ENCODE peak calls at places on chromosomes 2 and 18, in six cellular contexts. H, U, M, Q, T and L are unnamed samples.
A peak's percentile ranks its signal among the peaks of the same experiment; 100 is the strongest.

GRCh38 chr2:241944821-241945220 is 75.3 kb downstream of the RTP5 start:
- DNase-seq in H (no peak), M (peak; percentile 40), U (peak; percentile 37), Q (no peak), T (no peak), L (no peak)

GRCh38 chr2:207233731-207234130 is 68.0 kb upstream of the KLF7 start:
- DNase-seq in M (no peak), H (no peak), Q (no peak), U (no peak), T (no peak), L (no peak)

GRCh38 chr2:34652636-34653035 is 1053.5 kb upstream of the FAM98A start:
- DNase-seq in Q (no peak), U (no peak), M (no peak), H (no peak), T (no peak), L (no peak)

GRCh38 chr18:29879763-29880162 is 1162.8 kb downstream of the DSC3 start:
- DNase-seq in T (no peak), H (no peak), Q (no peak), U (no peak), M (no peak), L (no peak)

GRCh38 chr2:221097568-221097915 is 474.6 kb downstream of the EPHA4 start:
- DNase-seq in U (no peak), T (peak; percentile 92), M (no peak), Q (peak; percentile 13), H (no peak), L (no peak)

GRCh38 chr2:241867776-241868420 is 1.6 kb upstream of the RTP5 start:
- DNase-seq in H (peak; percentile 55), U (no peak), M (no peak), Q (peak; percentile 6), T (no peak), L (no peak)

GRCh38 chr18:8095947-8096570 is 513.2 kb upstream of the RAB12 start:
- DNase-seq in M (no peak), Q (no peak), H (no peak), T (no peak), U (no peak), L (no peak)

GRCh38 chr18:46070232-46070631 is 1.8 kb downstream of the PSTPIP2 start:
- DNase-seq in M (no peak), T (no peak), Q (no peak), U (no peak), H (no peak), L (no peak)

GRCh38 chr18:48407358-48407757 is 1.8 kb downstream of the ZBTB7C start:
- DNase-seq in T (no peak), U (no peak), Q (peak; percentile 60), H (no peak), M (no peak), L (no peak)

GRCh38 chr2:234694244-234695013 is 197.5 kb upstream of the ARL4C start:
- DNase-seq in Q (peak; percentile 34), U (no peak), M (no peak), H (no peak), T (peak; percentile 95), L (no peak)

GRCh38 chr2:240836781-240837467 is 16.9 kb upstream of the KIF1A start:
- DNase-seq in Q (peak; percentile 57), M (no peak), H (no peak), T (peak; percentile 66), U (no peak), L (no peak)

GRCh38 chr2:135985826-135986393 is 484 bp upstream of the DARS1 start:
- DNase-seq in T (no peak), Q (no peak), H (no peak), M (no peak), U (no peak), L (peak; percentile 26)

GRCh38 chr2:240877460-240878340 is 9.1 kb downstream of the AGXT start:
- DNase-seq in M (peak; percentile 74), T (no peak), U (no peak), Q (no peak), H (no peak), L (no peak)

GRCh38 chr18:26976206-26976605 is 110.7 kb upstream of the AQP4 start:
- DNase-seq in Q (no peak), U (no peak), T (no peak), H (no peak), M (no peak), L (no peak)

GRCh38 chr2:122980672-122981071 is 1044.4 kb upstream of the CNTNAP5 start:
- DNase-seq in M (no peak), U (no peak), Q (no peak), T (no peak), H (no peak), L (no peak)

GRCh38 chr2:142734770-142735169 is 142.7 kb upstream of the KYNU start:
- DNase-seq in M (no peak), Q (peak; percentile 37), H (no peak), U (no peak), T (no peak), L (no peak)

GRCh38 chr2:36653155-36653554 is 43.4 kb upstream of the VIT start:
- DNase-seq in T (no peak), U (no peak), H (no peak), Q (peak; percentile 48), M (no peak), L (no peak)

GRCh38 chr2:218964041-218964771 is 4.7 kb downstream of the CDK5R2 start:
- DNase-seq in M (no peak), H (no peak), Q (no peak), U (no peak), T (peak; percentile 92), L (no peak)

GRCh38 chr2:182729710-182730339 is 13.8 kb downstream of the DNAJC10 start:
- DNase-seq in U (no peak), M (no peak), Q (no peak), T (no peak), H (no peak), L (no peak)

GRCh38 chr2:206989306-206989705 is 50.0 kb downstream of the CPO start:
- DNase-seq in T (no peak), U (no peak), H (no peak), Q (peak; percentile 53), M (peak; percentile 57), L (no peak)

GRCh38 chr18:28767781-28768211 is 590.9 kb upstream of the CDH2 start:
- DNase-seq in T (peak; percentile 65), Q (no peak), U (no peak), M (no peak), H (no peak), L (no peak)

GRCh38 chr2:68341583-68341982 is 21.8 kb upstream of the CNRIP1 start:
- DNase-seq in M (no peak), T (no peak), H (no peak), U (no peak), Q (no peak), L (no peak)

GRCh38 chr2:191927991-191928390 is 81.1 kb upstream of the CAVIN2 start:
- DNase-seq in U (no peak), T (peak; percentile 45), H (no peak), Q (no peak), M (no peak), L (no peak)

GRCh38 chr2:86140969-86141392 is 34.9 kb downstream of the PTCD3 start:
- DNase-seq in Q (no peak), M (no peak), T (no peak), U (no peak), H (no peak), L (no peak)

GRCh38 chr2:86143307-86143706 is 37.3 kb downstream of the PTCD3 start:
- DNase-seq in T (no peak), Q (no peak), U (no peak), M (no peak), H (no peak), L (no peak)

GRCh38 chr2:86142737-86143257 is 36.8 kb downstream of the PTCD3 start:
- DNase-seq in U (no peak), Q (no peak), T (no peak), M (no peak), H (no peak), L (no peak)

GRCh38 chr2:86147793-86148192 is 41.8 kb downstream of the PTCD3 start:
- DNase-seq in H (no peak), M (no peak), Q (no peak), U (no peak), T (no peak), L (no peak)

DNA sequence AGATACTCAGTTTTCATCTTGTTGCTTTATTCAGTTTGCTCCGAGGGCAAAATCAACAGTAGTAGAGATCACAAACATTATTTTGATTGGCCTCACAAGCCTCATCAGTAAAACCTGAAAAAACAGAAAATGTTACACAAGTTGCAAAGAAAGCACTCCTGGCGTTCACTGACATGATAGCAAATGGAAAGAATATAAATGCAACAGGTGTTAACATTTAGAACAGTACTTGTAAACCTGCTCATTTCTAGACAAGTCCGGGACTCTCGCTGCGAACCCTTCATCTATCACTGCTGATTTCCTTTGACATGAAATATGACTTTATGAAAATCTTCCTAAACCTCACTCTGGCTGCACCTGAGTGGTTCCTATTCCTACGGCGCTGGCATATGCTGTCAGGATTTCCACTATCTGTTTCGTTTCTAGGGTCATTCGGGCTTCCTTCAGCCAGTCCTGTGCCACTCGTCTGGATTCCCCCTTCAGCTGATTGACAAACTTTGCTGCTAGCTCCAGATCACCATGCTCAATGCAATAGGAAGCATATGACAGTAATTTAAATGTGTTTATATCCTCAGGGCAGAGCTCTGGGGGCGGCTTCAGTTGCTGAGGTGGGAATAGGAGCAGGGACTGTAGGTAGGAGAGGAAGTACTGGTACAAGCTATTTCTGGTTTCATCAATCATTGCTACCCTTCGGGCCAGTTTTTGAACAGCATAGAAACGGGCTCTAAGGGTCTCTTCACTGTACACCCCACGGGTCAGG is 38.1 kb downstream of the PTCD3 start:
- DNase-seq in M (no peak), Q (no peak), H (no peak), T (no peak), U (no peak), L (no peak)
- TF ChIP-seq POLR2A in M (no peak), Q (no peak), H (no peak), T (no peak), U (no peak), L (no peak)

GRCh38 chr2:64144057-64145013 is at the start of gene PELI1:
- DNase-seq in H (peak; percentile 98), M (peak; percentile 97), T (peak; percentile 95), Q (peak; percentile 95), U (peak; percentile 97), L (peak; percentile 59)
- TF ChIP-seq POLR2A in H (peak; percentile 98), M (peak; percentile 97), T (peak; percentile 80), Q (peak; percentile 97), U (peak; percentile 94), L (peak; percentile 89)

GRCh38 chr2:159774370-159774990 is 23.5 kb downstream of the CD302 start:
- DNase-seq in H (no peak), T (no peak), Q (no peak), M (no peak), U (no peak), L (no peak)
- TF ChIP-seq POLR2A in H (no peak), T (peak; percentile 38), Q (no peak), M (no peak), U (no peak), L (peak; percentile 38)

GRCh38 chr2:232541195-232541960 is 1.9 kb downstream of the CHRNG start:
- DNase-seq in H (no peak), Q (no peak), M (peak; percentile 57), U (peak; percentile 24), T (no peak), L (no peak)

GRCh38 chr2:232543491-232543890 is 4.0 kb downstream of the CHRNG start:
- DNase-seq in H (no peak), T (no peak), M (peak; percentile 39), U (no peak), Q (no peak), L (no peak)

GRCh38 chr2:232540441-232541041 is 1.0 kb downstream of the CHRNG start:
- DNase-seq in U (peak; percentile 46), M (peak; percentile 30), H (no peak), Q (no peak), T (no peak), L (no peak)

GRCh38 chr2:232542715-232543467 is 3.4 kb downstream of the CHRNG start:
- DNase-seq in H (no peak), Q (no peak), T (no peak), M (peak; percentile 52), U (peak; percentile 47), L (no peak)

GRCh38 chr2:232541961-232542714 is 2.6 kb downstream of the CHRNG start:
- DNase-seq in T (no peak), H (no peak), U (peak; percentile 14), M (peak; percentile 20), Q (no peak), L (no peak)
- TF ChIP-seq POLR2A in T (no peak), H (no peak), U (no peak), M (no peak), Q (no peak), L (no peak)